ENCODE peak calls at places on chromosomes 4 and X, in six cellular contexts. One of them, this sample, is unnamed.
A peak's percentile ranks its signal among the peaks of the same experiment; 100 is the strongest.

GRCh38 chr4:159012381-159012780 is 90.5 kb upstream of the RAPGEF2 start:
- DNase-seq in breast epithelium: no peak
- DNase-seq in GM12864: no peak
- DNase-seq in heart left ventricle: no peak
- DNase-seq in prostate gland: no peak
- DNase-seq in lower leg skin: no peak
- DNase-seq in this sample: no peak

GRCh38 chrX:45762699-45763647 is 562.3 kb upstream of the DIPK2B start:
- DNase-seq in breast epithelium: no peak
- DNase-seq in GM12864: no peak
- DNase-seq in heart left ventricle: no peak
- DNase-seq in prostate gland: no peak
- DNase-seq in lower leg skin: no peak
- DNase-seq in this sample: no peak

GRCh38 chrX:150692296-150692695 is 900 bp upstream of the MTMR1 start:
- DNase-seq in breast epithelium: no peak
- DNase-seq in GM12864: no peak
- DNase-seq in heart left ventricle: no peak
- DNase-seq in prostate gland: no peak
- DNase-seq in lower leg skin: no peak
- DNase-seq in this sample: no peak

GRCh38 chr4:30717208-30718020 is 2.8 kb upstream of the PCDH7 start:
- DNase-seq in breast epithelium: no peak
- DNase-seq in GM12864: no peak
- DNase-seq in heart left ventricle: peak; percentile 31
- DNase-seq in prostate gland: peak; percentile 14
- DNase-seq in lower leg skin: no peak
- DNase-seq in this sample: peak; percentile 34

GRCh38 chrX:3129256-3129655 is 88.0 kb downstream of the ARSF start:
- DNase-seq in breast epithelium: no peak
- DNase-seq in GM12864: no peak
- DNase-seq in heart left ventricle: no peak
- DNase-seq in prostate gland: no peak
- DNase-seq in lower leg skin: no peak
- DNase-seq in this sample: no peak

GRCh38 chrX:11113731-11114130 is 2.6 kb downstream of the HCCS start:
- DNase-seq in breast epithelium: no peak
- DNase-seq in GM12864: no peak
- DNase-seq in heart left ventricle: no peak
- DNase-seq in prostate gland: no peak
- DNase-seq in lower leg skin: no peak
- DNase-seq in this sample: no peak

GRCh38 chr4:38669233-38669632 is 5.2 kb downstream of the KLF3 start:
- DNase-seq in breast epithelium: no peak
- DNase-seq in GM12864: no peak
- DNase-seq in heart left ventricle: no peak
- DNase-seq in prostate gland: no peak
- DNase-seq in lower leg skin: no peak
- DNase-seq in this sample: no peak

GRCh38 chr4:154578919-154579318 is 11.6 kb downstream of the FGA start:
- DNase-seq in breast epithelium: no peak
- DNase-seq in GM12864: no peak
- DNase-seq in heart left ventricle: no peak
- DNase-seq in prostate gland: no peak
- DNase-seq in lower leg skin: no peak
- DNase-seq in this sample: no peak

GRCh38 chr4:128371004-128371777 is 83.6 kb upstream of the PGRMC2 start:
- DNase-seq in breast epithelium: no peak
- DNase-seq in GM12864: no peak
- DNase-seq in heart left ventricle: no peak
- DNase-seq in prostate gland: no peak
- DNase-seq in lower leg skin: no peak
- DNase-seq in this sample: no peak

GRCh38 chrX:153709726-153710674 is 14.2 kb downstream of the BCAP31 start:
- DNase-seq in breast epithelium: no peak
- DNase-seq in GM12864: no peak
- DNase-seq in heart left ventricle: no peak
- DNase-seq in prostate gland: no peak
- DNase-seq in lower leg skin: no peak
- DNase-seq in this sample: no peak

GRCh38 chrX:153704021-153704526 is 16.3 kb downstream of the SLC6A8 start:
- DNase-seq in breast epithelium: no peak
- DNase-seq in GM12864: no peak
- DNase-seq in heart left ventricle: no peak
- DNase-seq in prostate gland: peak; percentile 17
- DNase-seq in lower leg skin: no peak
- DNase-seq in this sample: no peak

GRCh38 chrX:153707406-153707805 is 16.8 kb downstream of the BCAP31 start:
- DNase-seq in breast epithelium: no peak
- DNase-seq in GM12864: no peak
- DNase-seq in heart left ventricle: no peak
- DNase-seq in prostate gland: no peak
- DNase-seq in lower leg skin: no peak
- DNase-seq in this sample: no peak

GRCh38 chrX:153706799-153707198 is 17.4 kb downstream of the BCAP31 start:
- DNase-seq in breast epithelium: no peak
- DNase-seq in GM12864: no peak
- DNase-seq in heart left ventricle: no peak
- DNase-seq in prostate gland: no peak
- DNase-seq in lower leg skin: no peak
- DNase-seq in this sample: no peak

DNA sequence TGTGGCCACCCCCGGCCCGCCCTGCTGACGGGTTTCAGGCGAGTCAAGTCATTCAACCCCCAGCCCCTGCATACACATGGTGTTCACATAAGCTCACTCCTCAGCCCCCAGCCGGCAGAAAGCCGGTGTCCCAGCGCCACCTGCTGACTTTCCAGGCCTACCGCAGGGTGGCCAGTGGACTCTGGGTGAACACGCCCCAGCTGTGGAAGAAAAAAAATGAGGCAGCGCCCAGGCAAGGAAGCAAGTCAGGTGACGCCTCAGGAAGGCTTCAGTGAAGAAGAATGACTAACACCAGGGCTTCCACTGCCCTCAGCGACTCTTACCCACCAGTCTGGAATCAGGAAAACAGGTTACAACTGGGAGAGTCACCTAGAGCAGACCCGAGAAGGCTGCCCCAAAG is 15.8 kb downstream of the BCAP31 start:
- DNase-seq in breast epithelium: no peak
- DNase-seq in GM12864: no peak
- DNase-seq in heart left ventricle: peak; percentile 56
- DNase-seq in prostate gland: peak; percentile 64
- DNase-seq in lower leg skin: peak; percentile 63
- DNase-seq in this sample: no peak
- TF ChIP-seq CTCF in breast epithelium: peak; percentile 34
- TF ChIP-seq CTCF in GM12864: peak; percentile 32
- TF ChIP-seq CTCF in heart left ventricle: peak; percentile 50
- TF ChIP-seq CTCF in prostate gland: peak; percentile 78
- TF ChIP-seq CTCF in lower leg skin: no peak
- TF ChIP-seq CTCF in this sample: peak; percentile 42

DNA sequence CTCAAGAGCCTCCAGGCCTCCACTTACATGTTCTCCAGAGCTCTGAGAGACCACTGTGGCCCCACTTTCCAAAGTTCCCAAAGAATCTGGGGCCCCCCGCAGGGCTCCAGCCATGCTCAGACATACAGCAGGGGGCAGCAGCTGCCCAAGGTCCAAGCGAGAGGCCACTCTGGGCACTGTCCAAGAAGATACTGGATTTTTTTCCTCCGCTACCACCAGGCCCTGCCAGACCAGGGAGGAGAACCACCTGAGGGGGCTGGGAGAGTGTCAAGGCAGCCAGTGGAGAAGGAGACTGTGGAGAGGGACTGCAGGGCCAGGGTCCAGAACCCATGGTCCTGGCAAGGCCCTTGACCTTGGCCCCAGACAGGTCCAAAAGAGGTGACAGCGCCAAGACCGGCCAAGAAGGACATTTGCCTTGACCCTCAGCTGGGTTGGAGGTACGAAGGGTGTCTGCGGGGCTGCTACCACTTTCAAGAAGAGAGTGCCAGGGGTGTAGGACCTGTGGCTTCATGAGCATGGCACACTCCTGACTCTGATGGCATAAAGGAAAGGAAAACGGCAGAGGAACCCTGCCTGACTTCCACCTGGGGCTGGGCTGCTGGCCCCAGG is 5.3 kb downstream of the EMD start:
- DNase-seq in breast epithelium: no peak
- DNase-seq in GM12864: no peak
- DNase-seq in heart left ventricle: no peak
- DNase-seq in prostate gland: no peak
- DNase-seq in lower leg skin: no peak
- DNase-seq in this sample: no peak
- TF ChIP-seq CTCF in breast epithelium: no peak
- TF ChIP-seq CTCF in GM12864: no peak
- TF ChIP-seq CTCF in heart left ventricle: no peak
- TF ChIP-seq CTCF in prostate gland: peak; percentile 10
- TF ChIP-seq CTCF in lower leg skin: no peak
- TF ChIP-seq CTCF in this sample: no peak

GRCh38 chr4:48269861-48270515 is 350 bp upstream of the TEC start:
- DNase-seq in breast epithelium: peak; percentile 95
- DNase-seq in GM12864: peak; percentile 71
- DNase-seq in heart left ventricle: peak; percentile 92
- DNase-seq in prostate gland: peak; percentile 93
- DNase-seq in lower leg skin: peak; percentile 92
- DNase-seq in this sample: peak; percentile 98
- TF ChIP-seq CTCF in breast epithelium: peak; percentile 31
- TF ChIP-seq CTCF in GM12864: peak; percentile 5
- TF ChIP-seq CTCF in heart left ventricle: peak; percentile 6
- TF ChIP-seq CTCF in prostate gland: peak; percentile 34
- TF ChIP-seq CTCF in lower leg skin: no peak
- TF ChIP-seq CTCF in this sample: peak; percentile 11

GRCh38 chrX:133698298-133698697 is 283.0 kb upstream of the GPC4 start:
- DNase-seq in breast epithelium: no peak
- DNase-seq in GM12864: no peak
- DNase-seq in heart left ventricle: no peak
- DNase-seq in prostate gland: no peak
- DNase-seq in lower leg skin: no peak
- DNase-seq in this sample: no peak
- TF ChIP-seq CTCF in breast epithelium: no peak
- TF ChIP-seq CTCF in GM12864: no peak
- TF ChIP-seq CTCF in heart left ventricle: no peak
- TF ChIP-seq CTCF in prostate gland: no peak
- TF ChIP-seq CTCF in lower leg skin: no peak
- TF ChIP-seq CTCF in this sample: no peak

GRCh38 chr4:82799006-82799881 is 648 bp upstream of the SCD5 start:
- DNase-seq in breast epithelium: no peak
- DNase-seq in GM12864: no peak
- DNase-seq in heart left ventricle: no peak
- DNase-seq in prostate gland: peak; percentile 58
- DNase-seq in lower leg skin: no peak
- DNase-seq in this sample: no peak

GRCh38 chr4:82803746-82804145 is 5.2 kb upstream of the SCD5 start:
- DNase-seq in breast epithelium: no peak
- DNase-seq in GM12864: no peak
- DNase-seq in heart left ventricle: no peak
- DNase-seq in prostate gland: no peak
- DNase-seq in lower leg skin: no peak
- DNase-seq in this sample: no peak

GRCh38 chr4:82802906-82803305 is 4.3 kb upstream of the SCD5 start:
- DNase-seq in breast epithelium: no peak
- DNase-seq in GM12864: no peak
- DNase-seq in heart left ventricle: no peak
- DNase-seq in prostate gland: no peak
- DNase-seq in lower leg skin: no peak
- DNase-seq in this sample: no peak

GRCh38 chr4:82798168-82799005 is at the start of gene SCD5:
- DNase-seq in breast epithelium: no peak
- DNase-seq in GM12864: peak; percentile 25
- DNase-seq in heart left ventricle: peak; percentile 66
- DNase-seq in prostate gland: peak; percentile 68
- DNase-seq in lower leg skin: peak; percentile 30
- DNase-seq in this sample: peak; percentile 85

DNA sequence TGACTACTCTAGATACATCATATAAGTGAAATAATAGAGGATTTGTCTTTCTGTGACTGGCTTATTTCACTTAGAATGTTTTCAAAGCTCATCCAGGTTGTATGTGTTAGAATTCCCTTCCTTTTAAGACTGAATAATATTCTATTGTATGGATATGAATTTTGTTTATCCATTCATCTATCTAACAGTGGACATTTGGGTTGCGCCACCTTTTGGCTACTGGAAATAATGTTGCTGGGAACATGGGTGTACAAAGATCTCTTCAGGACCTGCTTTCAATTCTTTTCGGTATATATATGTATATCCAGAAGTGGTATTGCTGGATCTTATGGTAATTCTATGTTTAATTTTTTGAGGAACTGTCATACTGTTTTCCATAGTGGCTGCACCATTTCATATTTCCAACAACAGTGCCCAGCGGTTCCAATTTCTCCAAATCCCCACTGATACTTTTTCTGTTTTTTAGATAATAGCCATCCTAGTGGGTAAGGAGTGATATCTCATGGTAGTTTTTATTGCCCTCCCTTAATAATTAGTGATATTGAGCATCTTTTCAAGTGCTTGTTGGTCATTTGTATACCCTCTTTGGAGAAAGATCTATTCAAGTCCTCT is 3.4 kb upstream of the SCD5 start:
- DNase-seq in breast epithelium: no peak
- DNase-seq in GM12864: no peak
- DNase-seq in heart left ventricle: no peak
- DNase-seq in prostate gland: no peak
- DNase-seq in lower leg skin: no peak
- DNase-seq in this sample: no peak
- TF ChIP-seq CTCF in breast epithelium: peak; percentile 20
- TF ChIP-seq CTCF in GM12864: peak; percentile 18
- TF ChIP-seq CTCF in heart left ventricle: no peak
- TF ChIP-seq CTCF in prostate gland: no peak
- TF ChIP-seq CTCF in lower leg skin: no peak
- TF ChIP-seq CTCF in this sample: peak; percentile 51

This sample was measured in GM10248.